ENCODE peak calls at places on chromosomes 16 and 17, in five cellular contexts. I is CD4-positive, alpha-beta T cell; W is brain microvascular endothelial cell; A is endothelial cell of umbilical vein; G is progenitor cell of endocrine pancreas. N is an unnamed sample.

GRCh38 chr17:36627101-36627500 is 25.7 kb downstream of the MRM1 start:
- DNase-seq in I (no peak), W (no peak), A (no peak), G (no peak), N (no peak)

GRCh38 chr17:68184816-68185436 is 62.9 kb upstream of the AMZ2 start:
- DNase-seq in I (peak; percentile 44), W (no peak), A (no peak), G (no peak), N (peak; percentile 78)

GRCh38 chr16:4316732-4317461 is 1.0 kb downstream of the GLIS2 start:
- DNase-seq in I (no peak), W (no peak), A (peak; percentile 49), G (no peak), N (no peak)

GRCh38 chr16:84555418-84556196 is 51.1 kb upstream of the MEAK7 start:
- DNase-seq in I (no peak), W (no peak), A (no peak), G (no peak), N (no peak)

GRCh38 chr17:53736516-53737274 is 86.0 kb upstream of the KIF2B start:
- DNase-seq in I (no peak), W (no peak), A (no peak), G (no peak), N (no peak)

GRCh38 chr17:73307130-73307529 is 4.7 kb downstream of the CDC42EP4 start:
- DNase-seq in I (no peak), W (no peak), A (no peak), G (no peak), N (no peak)

GRCh38 chr17:78356163-78356713 is 3.6 kb downstream of the SOCS3 start:
- DNase-seq in I (peak; percentile 94), W (peak; percentile 97), A (no peak), G (no peak), N (peak; percentile 94)

GRCh38 chr17:80986816-80987480 is 4.7 kb upstream of the CHMP6 start:
- DNase-seq in I (no peak), W (no peak), A (no peak), G (no peak), N (no peak)

GRCh38 chr16:8660841-8661301 is 13.5 kb upstream of the ABAT start:
- DNase-seq in I (peak; percentile 41), W (peak; percentile 22), A (peak; percentile 53), G (peak; percentile 60), N (peak; percentile 55)

GRCh38 chr16:74844041-74844826 is 69.6 kb upstream of the FA2H start:
- DNase-seq in I (no peak), W (no peak), A (no peak), G (no peak), N (no peak)

GRCh38 chr17:16944334-16945140 is 27.4 kb downstream of the TNFRSF13B start:
- DNase-seq in I (no peak), W (no peak), A (no peak), G (no peak), N (no peak)

GRCh38 chr17:79944821-79945391 is 90.8 kb downstream of the TBC1D16 start:
- DNase-seq in I (no peak), W (no peak), A (no peak), G (no peak), N (no peak)

GRCh38 chr17:27283057-27283456 is 10.9 kb upstream of the WSB1 start:
- DNase-seq in I (no peak), W (no peak), A (no peak), G (no peak), N (no peak)

GRCh38 chr16:21702259-21702658 is 38.5 kb downstream of the OTOA start:
- DNase-seq in I (no peak), W (no peak), A (no peak), G (no peak), N (no peak)

GRCh38 chr17:78784397-78784751 is 2.3 kb upstream of the CYTH1 start:
- DNase-seq in I (no peak), W (no peak), A (no peak), G (no peak), N (no peak)

GRCh38 chr17:77670125-77670524 is 288.4 kb upstream of the TNRC6C start:
- DNase-seq in I (no peak), W (no peak), A (no peak), G (no peak), N (no peak)

GRCh38 chr16:24539850-24540484 is 601 bp downstream of the RBBP6 start:
- DNase-seq in I (peak; percentile 30), W (no peak), A (peak; percentile 37), G (no peak), N (no peak)

GRCh38 chr16:57764341-57765159 is 29.0 kb downstream of the KATNB1 start:
- DNase-seq in I (no peak), W (peak; percentile 79), A (peak; percentile 71), G (no peak), N (peak; percentile 70)

GRCh38 chr17:79852748-79853147 is 13.5 kb upstream of the CBX4 start:
- DNase-seq in I (no peak), W (no peak), A (peak; percentile 66), G (no peak), N (peak; percentile 63)

GRCh38 chr17:74916851-74917199 is 6.2 kb downstream of the USH1G start:
- DNase-seq in I (no peak), W (no peak), A (no peak), G (no peak), N (no peak)

GRCh38 chr16:21100447-21100846 is 50.2 kb downstream of the DNAH3 start:
- DNase-seq in I (no peak), W (peak; percentile 82), A (no peak), G (no peak), N (no peak)

GRCh38 chr17:62681939-62682381 is 54.5 kb downstream of the MRC2 start:
- DNase-seq in I (no peak), W (no peak), A (no peak), G (no peak), N (no peak)

GRCh38 chr17:57203076-57203475 is 53.2 kb upstream of the MSI2 start:
- DNase-seq in I (no peak), W (no peak), A (no peak), G (no peak), N (no peak)

GRCh38 chr17:18038861-18039534 is at the start of the genes ATPAF2 and GID4:
- DNase-seq in I (peak; percentile 99), W (peak; percentile 99), A (peak; percentile 99), G (peak; percentile 99), N (peak; percentile 99)

GRCh38 chr17:29180788-29181160 is 576 bp upstream of the MYO18A start:
- DNase-seq in I (no peak), W (no peak), A (no peak), G (no peak), N (no peak)

GRCh38 chr17:17572010-17572785 is 19.3 kb downstream of the PEMT start:
- DNase-seq in I (no peak), W (no peak), A (no peak), G (no peak), N (no peak)

GRCh38 chr16:19717319-19717718 is 708 bp downstream of the KNOP1 start:
- DNase-seq in I (no peak), W (no peak), A (no peak), G (no peak), N (no peak)

GRCh38 chr16:71254832-71255560 is 24.5 kb upstream of the HYDIN start:
- DNase-seq in I (no peak), W (no peak), A (no peak), G (no peak), N (no peak)

GRCh38 chr17:55451203-55451641 is 29.6 kb upstream of the MMD start:
- DNase-seq in I (no peak), W (peak; percentile 60), A (peak; percentile 53), G (no peak), N (no peak)

GRCh38 chr16:1530883-1531637 is 2.4 kb upstream of the TMEM204 start:
- DNase-seq in I (no peak), W (no peak), A (no peak), G (no peak), N (peak; percentile 19)

GRCh38 chr17:50213026-50214015 is 11.9 kb upstream of the COL1A1 start:
- DNase-seq in I (no peak), W (no peak), A (no peak), G (no peak), N (peak; percentile 79)
- TF ChIP-seq CTCF in I (no peak), W (peak; percentile 23), A (no peak), G (no peak), N (no peak)

DNA sequence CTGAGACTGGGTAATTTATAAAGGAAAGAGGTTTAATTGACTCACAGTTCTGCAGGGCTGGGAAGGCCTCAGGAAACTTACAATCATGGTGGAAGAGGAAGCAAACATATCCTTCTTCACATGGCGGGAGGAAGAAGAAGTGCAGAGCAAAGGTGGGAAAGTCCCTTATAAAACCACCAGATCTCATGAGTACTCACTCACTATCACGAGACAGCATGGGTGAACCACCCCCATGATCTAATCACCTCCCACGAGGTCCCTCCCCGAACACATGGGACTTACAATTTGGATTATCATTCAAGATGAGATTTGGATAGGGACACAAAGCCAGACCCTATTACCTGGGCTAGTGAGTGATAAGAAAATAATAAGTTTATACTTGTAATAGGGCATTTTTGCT is 70.6 kb upstream of the HS3ST2 start:
- DNase-seq in I (no peak), W (no peak), A (no peak), G (no peak), N (no peak)
- TF ChIP-seq CTCF in I (no peak), W (no peak), A (no peak), G (no peak), N (no peak)

DNA sequence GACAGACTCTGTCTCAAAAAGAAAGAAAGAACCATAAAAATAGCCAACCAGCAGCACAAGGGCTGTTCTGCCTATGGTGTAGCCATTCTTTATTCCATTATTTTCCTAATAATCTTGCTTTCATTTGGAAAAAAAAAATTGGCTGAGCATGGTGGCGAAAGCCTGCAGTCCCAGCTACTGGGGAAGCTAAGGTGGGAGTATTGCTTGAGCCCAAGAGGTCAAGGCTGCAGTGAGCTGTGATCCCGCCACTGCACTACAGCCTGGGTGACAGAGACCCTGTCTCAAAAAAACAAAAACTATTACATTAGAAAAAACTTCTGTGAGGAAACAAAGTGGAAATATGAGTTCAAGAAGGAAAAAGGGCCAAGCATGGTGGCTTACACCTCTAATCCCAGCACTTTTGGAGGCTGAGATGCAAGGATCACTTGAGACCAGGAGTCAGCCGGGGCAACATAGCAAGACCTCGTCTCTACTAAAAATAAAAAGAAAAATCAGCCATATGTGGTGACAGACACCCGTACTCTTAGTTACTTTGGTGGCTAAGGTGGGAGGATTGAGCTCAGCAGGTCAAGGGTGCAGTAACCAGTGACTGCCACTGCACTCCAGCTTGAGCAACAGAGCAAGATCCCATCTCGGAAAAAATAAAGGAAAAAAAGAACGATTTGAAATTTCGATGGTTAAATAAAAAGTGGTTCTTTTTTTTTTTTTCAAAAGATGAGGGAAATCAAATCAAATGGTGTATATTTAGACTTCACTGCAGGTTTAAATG is 2.5 kb downstream of the DCAKD start:
- DNase-seq in I (no peak), W (no peak), A (no peak), G (no peak), N (no peak)
- TF ChIP-seq CTCF in I (no peak), W (peak; percentile 49), A (no peak), G (peak; percentile 45), N (peak; percentile 11)

DNA sequence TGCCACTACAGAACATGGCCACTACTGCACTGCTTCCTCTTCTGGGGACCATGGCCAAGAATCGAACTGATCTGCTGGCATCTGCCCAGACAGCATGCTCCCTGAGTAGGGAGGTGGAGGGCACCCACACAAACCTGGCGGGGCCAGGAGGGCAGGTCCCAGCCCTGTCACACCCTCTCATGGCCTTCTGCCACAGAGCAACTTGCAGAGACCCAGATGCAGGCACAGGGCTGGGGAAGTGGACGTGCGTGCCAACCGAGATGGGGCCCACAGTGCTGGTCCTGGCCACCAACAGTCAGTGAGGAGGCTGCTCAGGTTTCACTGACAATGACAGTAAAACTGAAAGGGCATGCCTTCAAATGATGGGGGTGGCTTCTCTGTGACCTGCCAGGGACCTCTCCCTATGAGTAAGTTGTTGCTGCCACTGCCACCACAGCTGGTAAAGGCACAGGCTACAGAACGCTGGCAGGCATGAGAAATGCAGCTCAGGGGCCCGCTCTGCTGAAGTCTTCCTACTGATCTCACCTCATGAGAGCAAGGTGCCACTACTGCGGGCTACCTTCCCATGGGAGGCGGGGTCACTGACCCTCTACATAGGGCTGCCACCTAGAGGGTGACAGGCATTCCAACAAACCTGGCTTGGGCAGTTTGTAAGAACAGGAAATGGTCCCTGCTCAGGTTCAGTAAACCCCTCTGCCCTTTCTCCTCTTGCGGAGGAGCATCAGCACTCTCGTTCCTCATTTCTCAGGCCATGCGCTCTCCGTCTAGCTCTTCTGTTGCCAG is 15.5 kb downstream of the HIC1 start:
- DNase-seq in I (no peak), W (no peak), A (no peak), G (no peak), N (peak; percentile 82)
- TF ChIP-seq CTCF in I (no peak), W (no peak), A (no peak), G (no peak), N (peak; percentile 6)